ENCODE peak calls at places on chromosomes 16 and 17, in five cellular contexts. R is left ventricle myocardium inferior; B is brain microvascular endothelial cell; M is AG04450; W is stimulated activated CD8-positive, alpha-beta memory T cell treated with anti-CD3 and anti-CD28 coated beads, Interleukin-7, amount 100 ng/mL, for 1 hour. D is an unnamed sample.

GRCh38 chr17:7883781-7884386 is 4.7 kb upstream of the CHD3 start:
- DNase-seq in R (no peak), W (no peak), B (no peak), M (no peak), D (no peak)

GRCh38 chr17:80786470-80786869 is 205.2 kb upstream of the CHMP6 start:
- DNase-seq in M (no peak), W (no peak), R (no peak), B (no peak), D (no peak)

GRCh38 chr17:71900830-71901229 is 220.0 kb upstream of the SOX9 start:
- DNase-seq in M (no peak), W (no peak), R (no peak), B (peak; percentile 33), D (no peak)

GRCh38 chr17:73342057-73342522 is 30.3 kb upstream of the CDC42EP4 start:
- DNase-seq in R (peak; percentile 53), W (no peak), M (no peak), B (peak; percentile 64), D (no peak)

GRCh38 chr17:55117063-55117611 is 147.6 kb upstream of the HLF start:
- DNase-seq in B (no peak), R (no peak), M (no peak), W (no peak), D (no peak)

GRCh38 chr16:11104168-11105037 is 151.6 kb downstream of the SOCS1 start:
- DNase-seq in B (no peak), R (no peak), W (no peak), M (no peak), D (no peak)

GRCh38 chr16:67243481-67243880 is 3.8 kb downstream of the FHOD1 start:
- DNase-seq in W (no peak), B (no peak), R (no peak), M (no peak), D (no peak)

GRCh38 chr16:35011-35775 is 18.2 kb downstream of the POLR3K start:
- DNase-seq in R (no peak), M (no peak), W (no peak), B (no peak), D (no peak)

GRCh38 chr17:49223168-49223516 is 7.4 kb downstream of the PHOSPHO1 start:
- DNase-seq in R (no peak), M (no peak), W (no peak), B (no peak), D (no peak)

GRCh38 chr16:85126731-85127662 is 14.7 kb upstream of the CIBAR2 start:
- DNase-seq in R (no peak), W (no peak), B (peak; percentile 61), M (peak; percentile 81), D (no peak)

GRCh38 chr16:35598696-35599332 is 2139.4 kb downstream of the TP53TG3F start:
- DNase-seq in W (no peak), B (no peak), M (no peak), R (no peak), D (no peak)

GRCh38 chr17:55710829-55711496 is 11.7 kb downstream of the TMEM100 start:
- DNase-seq in B (no peak), R (no peak), M (no peak), W (no peak), D (no peak)

GRCh38 chr16:89921699-89922476 is 1.3 kb upstream of the TUBB3 start:
- DNase-seq in B (peak; percentile 93), W (no peak), M (peak; percentile 86), R (peak; percentile 82), D (no peak)

GRCh38 chr16:4401510-4401909 is 14.9 kb downstream of the CORO7 start:
- DNase-seq in B (no peak), M (no peak), W (no peak), R (no peak), D (no peak)